ENCODE peak calls at places on chromosomes 13 and 19, in nine cellular contexts. C is stimulated activated CD8-positive, alpha-beta memory T cell treated with anti-CD3 and anti-CD28 coated beads, Interleukin-2, amount 100 ng/mL, for 1 hour; T is stimulated activated CD4-positive, alpha-beta T cell treated with anti-CD3 and anti-CD28 coated beads, Interleukin-4, amount 100 ng/mL, for 1 hour; L is islet precursor cell; I is activated T-cell treated with anti-CD3 and anti-CD28 coated beads for 24 hours; Y is cardiac muscle cell; O is activated CD4-positive, alpha-beta T cell treated with anti-CD3 and anti-CD28 coated beads for 48 hours; W is endothelial cell; S is sigmoid colon. F is an unnamed sample.
A peak's percentile ranks its signal among the peaks of the same experiment; 100 is the strongest.

GRCh38 chr19:49475995-49476880 is 2.2 kb downstream of the FLT3LG start:
- DNase-seq in C (no peak), T (peak; percentile 80), Y (peak; percentile 86), L (peak; percentile 94), W (peak; percentile 88), I (peak; percentile 70), O (peak; percentile 90), S (peak; percentile 74), F (no peak)

GRCh38 chr19:850221-850978 is 1.7 kb upstream of the ELANE start:
- DNase-seq in L (peak; percentile 80), C (no peak), I (no peak), O (peak; percentile 38), W (no peak), S (peak; percentile 98), Y (peak; percentile 24), T (no peak), F (peak; percentile 68)

GRCh38 chr13:38223093-38223492 is 126.6 kb upstream of the UFM1 start:
- DNase-seq in C (no peak), T (no peak), I (no peak), S (no peak), L (peak; percentile 51), Y (peak; percentile 67), O (no peak), W (peak; percentile 32), F (peak; percentile 21)

GRCh38 chr13:112247471-112248405 is 128.4 kb upstream of the SPACA7 start:
- DNase-seq in L (peak; percentile 44), O (no peak), Y (no peak), C (no peak), T (no peak), I (no peak), S (no peak), W (no peak), F (no peak)

GRCh38 chr19:48558018-48558684 is 6.2 kb downstream of the SULT2B1 start:
- DNase-seq in C (no peak), Y (no peak), T (no peak), I (no peak), O (no peak), W (no peak), S (no peak), L (peak; percentile 98), F (peak; percentile 68)

GRCh38 chr13:26759907-26760834 is at the start of gene GPR12:
- DNase-seq in O (no peak), I (no peak), S (no peak), T (no peak), L (no peak), W (no peak), C (no peak), Y (peak; percentile 22), F (no peak)

GRCh38 chr19:2274185-2274711 is 7.7 kb downstream of the PEAK3 start:
- DNase-seq in W (no peak), I (no peak), Y (no peak), T (no peak), O (no peak), L (peak; percentile 41), S (no peak), C (no peak), F (no peak)

GRCh38 chr13:114068723-114069322 is 63.6 kb downstream of the RASA3 start:
- DNase-seq in C (no peak), L (no peak), O (no peak), W (no peak), T (no peak), S (peak; percentile 80), Y (peak; percentile 53), I (no peak), F (peak; percentile 35)

GRCh38 chr13:113495494-113496251 is 5.2 kb upstream of the DCUN1D2 start:
- DNase-seq in T (no peak), W (peak; percentile 22), S (no peak), I (no peak), Y (peak; percentile 47), O (no peak), C (no peak), L (peak; percentile 76), F (no peak)

GRCh38 chr19:16381756-16382401 is 57.3 kb downstream of the KLF2 start:
- DNase-seq in S (peak; percentile 94), W (no peak), C (no peak), T (no peak), I (no peak), O (no peak), L (no peak), Y (peak; percentile 60), F (no peak)

F was measured in HFFc6.